ENCODE peak calls at places on chromosomes 3 and 15, in seven cellular contexts. V is H9, G is IMR-90, X is mesendoderm, L is H1, M is trophoblast cell, T is mesenchymal stem cell. A is an unnamed sample.
A peak's percentile ranks its signal among the peaks of the same experiment; 100 is the strongest.

GRCh38 chr15:85477730-85478129 is 97.3 kb downstream of the AKAP13 start:
- DNase-seq in M (no peak), G (peak; percentile 86), L (no peak), V (no peak), T (peak; percentile 69), X (no peak), A (no peak)

GRCh38 chr3:70702132-70702531 is 389.7 kb upstream of the MDFIC2 start:
- DNase-seq in M (no peak), T (no peak), V (no peak), X (no peak), L (no peak), G (no peak), A (no peak)

GRCh38 chr3:169583269-169583668 is 80.2 kb downstream of the MECOM start:
- DNase-seq in T (no peak), L (no peak), G (no peak), X (no peak), V (no peak), M (no peak), A (no peak)

GRCh38 chr15:33384307-33384706 is 73.5 kb downstream of the RYR3 start:
- DNase-seq in G (no peak), V (no peak), L (no peak), X (no peak), M (no peak), T (no peak), A (no peak)

GRCh38 chr3:193236990-193237389 is 4.0 kb upstream of the PLAAT1 start:
- DNase-seq in X (peak; percentile 22), T (no peak), M (no peak), L (no peak), G (no peak), V (no peak), A (no peak)

GRCh38 chr3:20215636-20216035 is 29.6 kb upstream of the SGO1 start:
- DNase-seq in V (no peak), M (no peak), T (no peak), G (no peak), L (no peak), X (no peak), A (no peak)

GRCh38 chr3:155847993-155848392 is 6.2 kb downstream of the SLC33A1 start:
- DNase-seq in X (no peak), M (no peak), T (no peak), V (no peak), G (no peak), L (no peak), A (no peak)

GRCh38 chr3:114411292-114411691 is 117.5 kb downstream of the TIGIT start:
- DNase-seq in X (no peak), G (peak; percentile 59), V (no peak), T (peak; percentile 35), M (no peak), L (no peak), A (no peak)

GRCh38 chr3:32176989-32177701 is 61.3 kb upstream of the CMTM8 start:
- DNase-seq in X (peak; percentile 84), T (peak; percentile 64), L (peak; percentile 34), M (peak; percentile 98), V (peak; percentile 70), G (peak; percentile 37), A (peak; percentile 60)

GRCh38 chr15:93127286-93127685 is 38.3 kb upstream of the RGMA start:
- DNase-seq in V (no peak), M (no peak), L (no peak), X (no peak), G (no peak), T (no peak), A (no peak)
- H2BK120ac ChIP-seq in V (no peak overlapping the region), M (no peak overlapping the region), L (no peak overlapping the region), X (no peak overlapping the region), G (no peak overlapping the region), T (no peak overlapping the region), A (no peak overlapping the region)

GRCh38 chr15:60634815-60635214 is 155.9 kb upstream of the ICE2 start:
- DNase-seq in X (peak; percentile 78), G (peak; percentile 6), M (peak; percentile 45), L (no peak), T (no peak), V (no peak), A (no peak)

GRCh38 chr15:60627544-60627943 is 148.6 kb upstream of the ICE2 start:
- DNase-seq in G (no peak), T (no peak), X (no peak), V (no peak), L (no peak), M (no peak), A (no peak)

GRCh38 chr15:60631620-60632019 is 152.7 kb upstream of the ICE2 start:
- DNase-seq in L (no peak), M (no peak), G (no peak), T (no peak), V (no peak), X (no peak), A (no peak)

GRCh38 chr15:60635507-60636352 is 156.8 kb upstream of the ICE2 start:
- DNase-seq in L (no peak), T (no peak), G (no peak), M (no peak), X (no peak), V (no peak), A (no peak)

DNA sequence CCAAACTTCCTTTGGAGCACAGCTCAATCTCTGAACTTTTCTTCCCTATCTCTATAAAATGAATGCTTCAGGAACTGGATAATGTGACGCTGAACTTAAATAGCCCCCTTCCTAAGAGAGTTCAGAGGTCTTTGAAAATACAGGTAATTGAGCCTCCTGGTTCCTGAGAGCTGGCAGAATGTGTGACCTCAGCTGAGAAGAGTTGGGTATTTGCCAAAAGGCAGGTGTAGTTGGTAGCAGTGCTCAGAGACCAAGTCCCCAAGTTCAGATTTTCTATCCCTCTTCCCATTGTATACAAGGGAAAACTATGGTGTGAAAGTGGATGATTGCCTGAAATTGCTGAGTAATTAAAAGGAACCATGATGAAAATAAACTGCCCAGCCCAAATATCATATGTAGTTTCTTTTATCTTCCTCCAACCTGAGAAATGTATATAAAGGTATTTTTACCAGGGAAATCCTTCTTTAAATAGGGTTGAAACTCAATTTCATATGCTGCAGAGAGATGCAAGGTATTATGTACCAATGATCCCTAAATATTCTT is 154.6 kb upstream of the ICE2 start:
- DNase-seq in G (no peak), T (no peak), L (no peak), V (no peak), X (no peak), M (no peak), A (no peak)
- H2BK120ac ChIP-seq in G (no peak overlapping the region), T (no peak overlapping the region), L (no peak overlapping the region), V (no peak overlapping the region), X (no peak overlapping the region), M (no peak overlapping the region), A (no peak overlapping the region)

DNA sequence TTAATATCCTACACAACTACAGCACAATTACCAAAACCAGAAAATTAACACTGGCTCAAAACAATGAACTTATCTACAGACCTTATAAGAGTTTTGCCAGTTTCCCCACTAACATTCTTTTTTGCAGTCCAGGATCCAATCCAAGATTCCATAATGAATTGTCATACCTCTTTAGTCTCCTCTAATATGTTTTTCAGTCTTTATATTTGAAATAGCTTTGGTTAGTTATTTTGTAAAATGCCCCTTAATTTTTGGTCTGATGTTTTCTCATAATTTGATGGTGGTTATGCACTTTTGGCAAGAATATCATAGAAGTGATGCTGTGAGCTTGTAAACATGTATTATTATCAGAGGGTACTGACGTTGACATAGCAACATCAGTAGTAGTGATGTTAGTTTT is 124.3 kb downstream of the ISL2 start:
- DNase-seq in L (no peak), G (peak; percentile 48), M (no peak), T (no peak), V (no peak), X (no peak), A (no peak)
- H2BK120ac ChIP-seq in L (no peak overlapping the region), G (no peak overlapping the region), M (no peak overlapping the region), T (no peak overlapping the region), V (no peak overlapping the region), X (no peak overlapping the region), A (no peak overlapping the region)

GRCh38 chr3:12829886-12830784 is 11.2 kb downstream of the RPL32 start:
- DNase-seq in G (no peak), L (no peak), M (no peak), X (peak; percentile 57), T (no peak), V (peak; percentile 52), A (no peak)

GRCh38 chr3:12828751-12829150 is 12.6 kb downstream of the RPL32 start:
- DNase-seq in L (no peak), M (no peak), V (no peak), X (no peak), G (no peak), T (peak; percentile 62), A (no peak)

GRCh38 chr3:12830785-12831581 is 10.4 kb downstream of the RPL32 start:
- DNase-seq in V (no peak), G (no peak), T (no peak), M (no peak), X (no peak), L (no peak), A (no peak)

GRCh38 chr3:12831582-12831866 is 9.8 kb downstream of the RPL32 start:
- DNase-seq in X (no peak), V (no peak), M (no peak), T (no peak), L (no peak), G (no peak), A (no peak)

GRCh38 chr3:12829404-12829803 is 12.0 kb downstream of the RPL32 start:
- DNase-seq in L (no peak), X (no peak), V (no peak), G (no peak), T (no peak), M (no peak), A (no peak)
- H2BK120ac ChIP-seq in L (no peak overlapping the region), X (no peak overlapping the region), V (no peak overlapping the region), G (no peak overlapping the region), T (no peak overlapping the region), M (no peak overlapping the region), A (no peak overlapping the region)

GRCh38 chr15:91784973-91785709 is 68.4 kb upstream of the SLCO3A1 start:
- DNase-seq in T (no peak), G (no peak), X (no peak), V (no peak), L (no peak), M (no peak), A (no peak)

GRCh38 chr15:91782221-91782620 is 71.3 kb upstream of the SLCO3A1 start:
- DNase-seq in T (no peak), L (no peak), M (no peak), G (no peak), V (no peak), X (no peak), A (no peak)

GRCh38 chr15:91780387-91780786 is 73.1 kb upstream of the SLCO3A1 start:
- DNase-seq in T (no peak), G (no peak), M (no peak), V (no peak), L (no peak), X (peak; percentile 49), A (no peak)

GRCh38 chr15:91783001-91783400 is 70.5 kb upstream of the SLCO3A1 start:
- DNase-seq in M (no peak), G (no peak), L (no peak), V (no peak), X (no peak), T (no peak), A (no peak)

GRCh38 chr15:91783451-91783850 is 70.1 kb upstream of the SLCO3A1 start:
- DNase-seq in T (no peak), G (no peak), V (no peak), L (no peak), M (no peak), X (no peak), A (no peak)
- H2BK120ac ChIP-seq in T (no peak overlapping the region), G (no peak overlapping the region), V (no peak overlapping the region), L (no peak overlapping the region), M (no peak overlapping the region), X (no peak overlapping the region), A (no peak overlapping the region)

GRCh38 chr15:74403590-74403919 is 30.2 kb downstream of the SEMA7A start:
- DNase-seq in V (no peak), G (no peak), L (no peak), X (no peak), M (no peak), T (no peak), A (no peak)
- H2BK120ac ChIP-seq in V (no peak overlapping the region), G (peak overlapping the region; percentile 31), L (no peak overlapping the region), X (no peak overlapping the region), M (no peak overlapping the region), T (no peak overlapping the region), A (no peak overlapping the region)

A was measured in neuronal stem cell.